ENCODE peak calls at places on chromosome 22, in ten cellular contexts. One of them, this sample, is unnamed.

GRCh38 chr22:22770280-22770871 is 117.2 kb upstream of the IGLL5 start:
- DNase-seq in heart right ventricle: peak; percentile 30
- DNase-seq in ovary: peak; percentile 64
- DNase-seq in uterus: no peak
- DNase-seq in HFFc6: peak; percentile 27
- DNase-seq in AG09309: no peak
- DNase-seq in Calu3: peak; percentile 84
- DNase-seq in fibroblast of mammary gland: peak; percentile 34
- DNase-seq in foreskin keratinocyte: no peak
- DNase-seq in AG10803: no peak
- DNase-seq in this sample: peak; percentile 26

GRCh38 chr22:48694296-48694883 is 1133.3 kb downstream of the BRD1 start:
- DNase-seq in heart right ventricle: no peak
- DNase-seq in ovary: no peak
- DNase-seq in uterus: no peak
- DNase-seq in HFFc6: no peak
- DNase-seq in AG09309: no peak
- DNase-seq in Calu3: no peak
- DNase-seq in fibroblast of mammary gland: no peak
- DNase-seq in foreskin keratinocyte: no peak
- DNase-seq in AG10803: no peak
- DNase-seq in this sample: no peak

GRCh38 chr22:41598081-41598480 is 8.4 kb upstream of the PMM1 start:
- DNase-seq in heart right ventricle: no peak
- DNase-seq in ovary: peak; percentile 35
- DNase-seq in uterus: no peak
- DNase-seq in HFFc6: peak; percentile 90
- DNase-seq in AG09309: no peak
- DNase-seq in Calu3: no peak
- DNase-seq in fibroblast of mammary gland: peak; percentile 82
- DNase-seq in foreskin keratinocyte: peak; percentile 89
- DNase-seq in AG10803: peak; percentile 74
- DNase-seq in this sample: peak; percentile 74

GRCh38 chr22:42939451-42939881 is 75.5 kb downstream of the PACSIN2 start:
- DNase-seq in heart right ventricle: no peak
- DNase-seq in ovary: no peak
- DNase-seq in uterus: no peak
- DNase-seq in HFFc6: no peak
- DNase-seq in AG09309: no peak
- DNase-seq in Calu3: peak; percentile 46
- DNase-seq in fibroblast of mammary gland: no peak
- DNase-seq in foreskin keratinocyte: no peak
- DNase-seq in AG10803: peak; percentile 43
- DNase-seq in this sample: no peak

GRCh38 chr22:22666307-22667091 is 22.1 kb downstream of the GGTLC2 start:
- DNase-seq in heart right ventricle: no peak
- DNase-seq in ovary: no peak
- DNase-seq in uterus: no peak
- DNase-seq in HFFc6: peak; percentile 13
- DNase-seq in AG09309: no peak
- DNase-seq in Calu3: peak; percentile 72
- DNase-seq in fibroblast of mammary gland: peak; percentile 42
- DNase-seq in foreskin keratinocyte: no peak
- DNase-seq in AG10803: peak; percentile 9
- DNase-seq in this sample: no peak

GRCh38 chr22:39535302-39535805 is 2.8 kb upstream of the RPS19BP1 start:
- DNase-seq in heart right ventricle: no peak
- DNase-seq in ovary: peak; percentile 53
- DNase-seq in uterus: no peak
- DNase-seq in HFFc6: no peak
- DNase-seq in AG09309: no peak
- DNase-seq in Calu3: no peak
- DNase-seq in fibroblast of mammary gland: no peak
- DNase-seq in foreskin keratinocyte: no peak
- DNase-seq in AG10803: no peak
- DNase-seq in this sample: no peak

GRCh38 chr22:48751539-48752437 is 1075.9 kb downstream of the BRD1 start:
- DNase-seq in heart right ventricle: no peak
- DNase-seq in ovary: no peak
- DNase-seq in uterus: no peak
- DNase-seq in HFFc6: no peak
- DNase-seq in AG09309: no peak
- DNase-seq in Calu3: no peak
- DNase-seq in fibroblast of mammary gland: no peak
- DNase-seq in foreskin keratinocyte: no peak
- DNase-seq in AG10803: no peak
- DNase-seq in this sample: no peak

GRCh38 chr22:35219012-35219411 is 38.3 kb upstream of the HMGXB4 start:
- DNase-seq in heart right ventricle: no peak
- DNase-seq in ovary: no peak
- DNase-seq in uterus: no peak
- DNase-seq in HFFc6: peak; percentile 79
- DNase-seq in AG09309: peak; percentile 40
- DNase-seq in Calu3: no peak
- DNase-seq in fibroblast of mammary gland: peak; percentile 65
- DNase-seq in foreskin keratinocyte: peak; percentile 68
- DNase-seq in AG10803: peak; percentile 68
- DNase-seq in this sample: peak; percentile 18

GRCh38 chr22:27460596-27461347 is 340.8 kb downstream of the MN1 start:
- DNase-seq in heart right ventricle: peak; percentile 30
- DNase-seq in ovary: no peak
- DNase-seq in uterus: no peak
- DNase-seq in HFFc6: peak; percentile 54
- DNase-seq in AG09309: no peak
- DNase-seq in Calu3: no peak
- DNase-seq in fibroblast of mammary gland: peak; percentile 53
- DNase-seq in foreskin keratinocyte: no peak
- DNase-seq in AG10803: peak; percentile 97
- DNase-seq in this sample: no peak

GRCh38 chr22:24178502-24179440 is 2.5 kb upstream of the SUSD2 start:
- DNase-seq in heart right ventricle: no peak
- DNase-seq in ovary: no peak
- DNase-seq in uterus: no peak
- DNase-seq in HFFc6: no peak
- DNase-seq in AG09309: no peak
- DNase-seq in Calu3: no peak
- DNase-seq in fibroblast of mammary gland: no peak
- DNase-seq in foreskin keratinocyte: no peak
- DNase-seq in AG10803: no peak
- DNase-seq in this sample: no peak

GRCh38 chr22:36376265-36376664 is 11.5 kb downstream of the MYH9 start:
- DNase-seq in heart right ventricle: no peak
- DNase-seq in ovary: no peak
- DNase-seq in uterus: no peak
- DNase-seq in HFFc6: no peak
- DNase-seq in AG09309: no peak
- DNase-seq in Calu3: no peak
- DNase-seq in fibroblast of mammary gland: no peak
- DNase-seq in foreskin keratinocyte: peak; percentile 17
- DNase-seq in AG10803: no peak
- DNase-seq in this sample: no peak

GRCh38 chr22:27331526-27332281 is 469.9 kb downstream of the MN1 start:
- DNase-seq in heart right ventricle: peak; percentile 64
- DNase-seq in ovary: peak; percentile 67
- DNase-seq in uterus: no peak
- DNase-seq in HFFc6: no peak
- DNase-seq in AG09309: peak; percentile 21
- DNase-seq in Calu3: peak; percentile 69
- DNase-seq in fibroblast of mammary gland: peak; percentile 28
- DNase-seq in foreskin keratinocyte: no peak
- DNase-seq in AG10803: peak; percentile 77
- DNase-seq in this sample: no peak

GRCh38 chr22:27086728-27087450 is 429.5 kb downstream of the MIAT start:
- DNase-seq in heart right ventricle: no peak
- DNase-seq in ovary: no peak
- DNase-seq in uterus: no peak
- DNase-seq in HFFc6: no peak
- DNase-seq in AG09309: no peak
- DNase-seq in Calu3: no peak
- DNase-seq in fibroblast of mammary gland: no peak
- DNase-seq in foreskin keratinocyte: no peak
- DNase-seq in AG10803: no peak
- DNase-seq in this sample: no peak

GRCh38 chr22:46737105-46737975 is 712 bp downstream of the CERK start:
- DNase-seq in heart right ventricle: peak; percentile 48
- DNase-seq in ovary: peak; percentile 71
- DNase-seq in uterus: no peak
- DNase-seq in HFFc6: no peak
- DNase-seq in AG09309: no peak
- DNase-seq in Calu3: peak; percentile 35
- DNase-seq in fibroblast of mammary gland: peak; percentile 46
- DNase-seq in foreskin keratinocyte: no peak
- DNase-seq in AG10803: no peak
- DNase-seq in this sample: peak; percentile 24

GRCh38 chr22:36461665-36462474 is 19.6 kb downstream of the TXN2 start:
- DNase-seq in heart right ventricle: no peak
- DNase-seq in ovary: no peak
- DNase-seq in uterus: peak; percentile 75
- DNase-seq in HFFc6: peak; percentile 92
- DNase-seq in AG09309: no peak
- DNase-seq in Calu3: peak; percentile 81
- DNase-seq in fibroblast of mammary gland: peak; percentile 58
- DNase-seq in foreskin keratinocyte: peak; percentile 95
- DNase-seq in AG10803: peak; percentile 92
- DNase-seq in this sample: peak; percentile 62

DNA sequence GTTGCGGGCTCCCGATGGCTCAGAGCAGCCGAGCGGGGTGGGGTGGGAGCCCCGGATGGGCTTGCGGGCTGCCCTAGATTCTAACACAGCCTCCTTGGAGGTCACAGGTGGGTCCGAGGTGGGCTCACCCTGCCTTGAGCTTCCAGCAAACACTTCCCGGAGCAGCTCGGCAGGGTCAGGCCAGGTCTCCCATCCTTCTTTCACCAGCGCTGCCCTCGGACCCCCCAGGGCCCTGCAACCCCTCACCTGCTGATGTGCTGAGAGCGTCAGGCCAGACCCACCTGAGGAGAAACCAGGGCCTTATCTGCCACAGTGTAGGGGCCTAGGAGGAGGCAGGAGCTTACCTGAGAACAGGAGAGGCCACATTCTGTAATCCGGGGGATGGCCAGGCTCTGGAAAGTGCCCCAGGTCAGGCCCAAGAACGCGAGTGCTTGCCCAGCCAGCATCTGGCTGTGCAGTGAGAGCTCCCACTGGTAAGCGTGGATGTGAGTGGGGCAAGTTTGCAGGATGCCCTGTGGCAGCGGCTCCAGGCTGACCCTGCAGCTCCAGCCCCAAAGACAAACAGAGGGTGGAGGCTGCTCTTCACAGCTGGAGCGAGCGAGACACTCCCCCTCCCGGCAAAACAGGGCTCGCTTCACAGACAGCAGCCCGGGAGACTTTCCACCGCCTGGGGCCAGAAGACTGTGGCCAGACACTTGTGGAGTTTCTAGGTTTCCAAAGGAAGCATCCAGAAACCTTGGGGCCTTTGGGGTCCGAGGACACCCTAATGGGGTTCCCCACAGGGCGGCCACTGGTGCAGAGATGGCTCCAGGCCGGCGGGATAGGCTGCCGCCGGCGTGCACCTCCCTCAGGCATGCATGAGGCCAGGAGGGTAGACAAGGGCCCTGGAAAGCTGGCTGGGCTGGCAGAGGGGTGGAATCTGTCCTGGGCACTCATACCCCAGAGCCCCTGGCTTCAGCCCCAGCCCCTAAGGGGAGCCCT is at the start of gene IL17REL:
- DNase-seq in heart right ventricle: no peak
- DNase-seq in ovary: peak; percentile 53
- DNase-seq in uterus: no peak
- DNase-seq in HFFc6: peak; percentile 6
- DNase-seq in AG09309: no peak
- DNase-seq in Calu3: peak; percentile 36
- DNase-seq in fibroblast of mammary gland: no peak
- DNase-seq in foreskin keratinocyte: no peak
- DNase-seq in AG10803: peak; percentile 5
- DNase-seq in this sample: no peak
- TF ChIP-seq CTCF in heart right ventricle: peak; percentile 14
- TF ChIP-seq CTCF in ovary: no peak
- TF ChIP-seq CTCF in uterus: peak; percentile 31
- TF ChIP-seq CTCF in HFFc6: no peak
- TF ChIP-seq CTCF in AG09309: peak; percentile 37
- TF ChIP-seq CTCF in Calu3: no peak
- TF ChIP-seq CTCF in fibroblast of mammary gland: peak; percentile 22
- TF ChIP-seq CTCF in foreskin keratinocyte: peak; percentile 34
- TF ChIP-seq CTCF in AG10803: peak; percentile 28
- TF ChIP-seq CTCF in this sample: no peak

DNA sequence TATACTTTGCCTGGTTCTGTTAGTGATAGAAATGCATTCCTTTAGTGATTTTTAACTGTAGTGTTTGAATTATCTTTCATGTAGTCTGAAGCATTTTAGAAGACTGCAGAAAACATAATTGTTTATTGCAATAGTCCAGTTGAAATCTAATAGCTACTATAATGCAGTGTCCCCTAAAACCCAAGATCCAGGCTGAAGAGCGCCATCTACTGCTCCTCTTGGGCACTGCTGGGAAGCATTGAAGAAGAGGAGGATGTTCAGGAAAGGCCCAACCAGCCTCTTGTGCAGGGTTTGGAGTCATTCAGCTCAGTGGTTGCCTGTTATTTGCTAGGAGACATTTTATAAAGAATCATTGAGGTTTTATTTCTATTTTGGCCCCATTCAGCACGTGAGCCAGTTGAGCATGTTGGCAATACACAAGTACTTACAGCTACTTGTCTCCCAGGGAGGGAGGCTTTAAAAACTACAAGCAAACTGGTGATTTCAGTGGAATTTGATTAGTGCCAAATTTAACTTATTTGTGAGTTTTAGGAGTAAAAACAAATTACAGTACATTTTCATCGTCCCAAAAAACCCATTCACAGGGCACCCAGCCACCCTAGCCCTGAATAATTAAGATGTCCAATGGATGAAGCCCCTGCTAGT is 74.9 kb upstream of the HORMAD2 start:
- DNase-seq in heart right ventricle: peak; percentile 69
- DNase-seq in ovary: peak; percentile 84
- DNase-seq in uterus: peak; percentile 71
- DNase-seq in HFFc6: peak; percentile 64
- DNase-seq in AG09309: no peak
- DNase-seq in Calu3: peak; percentile 75
- DNase-seq in fibroblast of mammary gland: peak; percentile 71
- DNase-seq in foreskin keratinocyte: peak; percentile 52
- DNase-seq in AG10803: peak; percentile 67
- DNase-seq in this sample: peak; percentile 38
- TF ChIP-seq CTCF in heart right ventricle: peak; percentile 97
- TF ChIP-seq CTCF in ovary: peak; percentile 81
- TF ChIP-seq CTCF in uterus: peak; percentile 84
- TF ChIP-seq CTCF in HFFc6: peak; percentile 96
- TF ChIP-seq CTCF in AG09309: peak; percentile 97
- TF ChIP-seq CTCF in Calu3: peak; percentile 95
- TF ChIP-seq CTCF in fibroblast of mammary gland: peak; percentile 100
- TF ChIP-seq CTCF in foreskin keratinocyte: peak; percentile 94
- TF ChIP-seq CTCF in AG10803: peak; percentile 100
- TF ChIP-seq CTCF in this sample: peak; percentile 95

GRCh38 chr22:37985050-37985585 is 763 bp upstream of the SOX10 start:
- DNase-seq in heart right ventricle: no peak
- DNase-seq in ovary: no peak
- DNase-seq in uterus: no peak
- DNase-seq in HFFc6: no peak
- DNase-seq in AG09309: no peak
- DNase-seq in Calu3: no peak
- DNase-seq in fibroblast of mammary gland: no peak
- DNase-seq in foreskin keratinocyte: no peak
- DNase-seq in AG10803: no peak
- DNase-seq in this sample: no peak
- TF ChIP-seq CTCF in heart right ventricle: no peak
- TF ChIP-seq CTCF in ovary: no peak
- TF ChIP-seq CTCF in uterus: no peak
- TF ChIP-seq CTCF in HFFc6: no peak
- TF ChIP-seq CTCF in AG09309: no peak
- TF ChIP-seq CTCF in Calu3: no peak
- TF ChIP-seq CTCF in fibroblast of mammary gland: no peak
- TF ChIP-seq CTCF in foreskin keratinocyte: no peak
- TF ChIP-seq CTCF in AG10803: no peak
- TF ChIP-seq CTCF in this sample: no peak

GRCh38 chr22:32737811-32738210 is 63.7 kb upstream of the TIMP3 start:
- DNase-seq in heart right ventricle: no peak
- DNase-seq in ovary: no peak
- DNase-seq in uterus: no peak
- DNase-seq in HFFc6: no peak
- DNase-seq in AG09309: no peak
- DNase-seq in Calu3: no peak
- DNase-seq in fibroblast of mammary gland: no peak
- DNase-seq in foreskin keratinocyte: no peak
- DNase-seq in AG10803: peak; percentile 72
- DNase-seq in this sample: no peak
- TF ChIP-seq CTCF in heart right ventricle: no peak
- TF ChIP-seq CTCF in ovary: no peak
- TF ChIP-seq CTCF in uterus: no peak
- TF ChIP-seq CTCF in HFFc6: no peak
- TF ChIP-seq CTCF in AG09309: no peak
- TF ChIP-seq CTCF in Calu3: no peak
- TF ChIP-seq CTCF in fibroblast of mammary gland: no peak
- TF ChIP-seq CTCF in foreskin keratinocyte: no peak
- TF ChIP-seq CTCF in AG10803: no peak
- TF ChIP-seq CTCF in this sample: no peak